ENCODE peak calls at places on chromosome 17, in eight cellular contexts. A, N, R, C, L, S, P and Z are unnamed samples.

GRCh38 chr17:78041401-78042179 is 83.1 kb downstream of the TNRC6C start:
- DNase-seq in A (no peak), N (no peak), R (no peak), C (no peak), L (no peak), S (no peak), P (peak; percentile 36), Z (no peak)

GRCh38 chr17:19313746-19314651 is 48.5 kb downstream of the B9D1 start:
- DNase-seq in A (no peak), N (no peak), R (no peak), C (no peak), L (no peak), S (no peak), P (no peak), Z (no peak)

GRCh38 chr17:50549256-50549941 is 2.4 kb downstream of the SPATA20 start:
- DNase-seq in A (no peak), N (no peak), R (no peak), C (no peak), L (no peak), S (no peak), P (no peak), Z (no peak)

GRCh38 chr17:29844339-29845048 is 85.5 kb downstream of the SSH2 start:
- DNase-seq in A (no peak), N (no peak), R (peak; percentile 19), C (no peak), L (no peak), S (no peak), P (peak; percentile 78), Z (no peak)

GRCh38 chr17:81931557-81932332 is 4.2 kb upstream of the MAFG start:
- DNase-seq in A (no peak), N (no peak), R (no peak), C (no peak), L (no peak), S (no peak), P (peak; percentile 37), Z (no peak)

GRCh38 chr17:50519141-50519834 is 11.0 kb downstream of the MYCBPAP start:
- DNase-seq in A (no peak), N (no peak), R (peak; percentile 26), C (no peak), L (no peak), S (no peak), P (no peak), Z (no peak)

GRCh38 chr17:42345396-42346078 is 42.7 kb downstream of the STAT3 start:
- DNase-seq in A (no peak), N (no peak), R (no peak), C (no peak), L (no peak), S (no peak), P (no peak), Z (no peak)

GRCh38 chr17:39934324-39934723 is 6.8 kb downstream of the LRRC3C start:
- DNase-seq in A (no peak), N (no peak), R (no peak), C (no peak), L (no peak), S (no peak), P (no peak), Z (no peak)

GRCh38 chr17:2239882-2240430 is 63.6 kb downstream of the SMG6 start:
- DNase-seq in A (no peak), N (peak; percentile 55), R (no peak), C (peak; percentile 77), L (no peak), S (no peak), P (no peak), Z (no peak)

GRCh38 chr17:81579821-81580321 is 27.7 kb upstream of the FAAP100 start:
- DNase-seq in A (no peak), N (no peak), R (no peak), C (no peak), L (no peak), S (no peak), P (no peak), Z (no peak)

GRCh38 chr17:63631626-63632025 is 9.4 kb downstream of the MAP3K3 start:
- DNase-seq in A (no peak), N (no peak), R (no peak), C (no peak), L (no peak), S (no peak), P (no peak), Z (no peak)

GRCh38 chr17:27463235-27463677 is 7.0 kb downstream of the KSR1 start:
- DNase-seq in A (no peak), N (no peak), R (no peak), C (no peak), L (no peak), S (no peak), P (no peak), Z (no peak)

GRCh38 chr17:8503807-8504206 is 68.1 kb downstream of the NDEL1 start:
- DNase-seq in A (no peak), N (no peak), R (peak; percentile 4), C (no peak), L (no peak), S (no peak), P (no peak), Z (no peak)

GRCh38 chr17:31888124-31888523 is 13.4 kb downstream of the UTP6 start:
- DNase-seq in A (no peak), N (no peak), R (no peak), C (peak; percentile 19), L (no peak), S (no peak), P (no peak), Z (no peak)

GRCh38 chr17:50209472-50210248 is 8.2 kb upstream of the COL1A1 start:
- DNase-seq in A (no peak), N (peak; percentile 83), R (no peak), C (peak; percentile 81), L (no peak), S (no peak), P (peak; percentile 62), Z (peak; percentile 85)

GRCh38 chr17:74815671-74816370 is 39.7 kb upstream of the NAT9 start:
- DNase-seq in A (no peak), N (no peak), R (no peak), C (no peak), L (no peak), S (no peak), P (peak; percentile 85), Z (no peak)

GRCh38 chr17:55734128-55734781 is 11.6 kb upstream of the TMEM100 start:
- DNase-seq in A (peak; percentile 8), N (no peak), R (no peak), C (no peak), L (no peak), S (no peak), P (peak; percentile 70), Z (no peak)

GRCh38 chr17:18177137-18177536 is 6.5 kb upstream of the ALKBH5 start:
- DNase-seq in A (no peak), N (no peak), R (no peak), C (no peak), L (no peak), S (no peak), P (no peak), Z (no peak)

GRCh38 chr17:72697602-72698146 is 394.8 kb downstream of the SLC39A11 start:
- DNase-seq in A (no peak), N (no peak), R (no peak), C (no peak), L (no peak), S (no peak), P (no peak), Z (no peak)

GRCh38 chr17:42307362-42307927 is 19.1 kb downstream of the STAT5A start:
- DNase-seq in A (no peak), N (no peak), R (no peak), C (no peak), L (no peak), S (no peak), P (no peak), Z (no peak)

GRCh38 chr17:76684756-76685155 is 26.0 kb downstream of the MXRA7 start:
- DNase-seq in A (no peak), N (no peak), R (no peak), C (no peak), L (no peak), S (no peak), P (no peak), Z (no peak)